ENCODE peak calls at places on chromosomes 13 and 19, in seven cellular contexts. U is KBM-7; S is stimulated activated CD8-positive, alpha-beta memory T cell treated with anti-CD3 and anti-CD28 coated beads, Interleukin-4, amount 100 ng/mL, for 24 hours; Z is CD8-positive, alpha-beta memory T cell; X is AG09309; F is GM20000; D is osteoblast. L is an unnamed sample.

GRCh38 chr19:1862424-1863307 is 713 bp downstream of the KLF16 start:
- DNase-seq in U (peak), S (no peak), Z (peak), X (no peak), F (peak), D (peak), L (peak)

GRCh38 chr13:21006141-21007005 is 55.0 kb downstream of the LATS2 start:
- DNase-seq in U (no peak), S (no peak), Z (no peak), X (no peak), F (no peak), D (no peak), L (no peak)

GRCh38 chr19:41548954-41549688 is 26.8 kb upstream of the CEACAM21 start:
- DNase-seq in U (peak), S (peak), Z (peak), X (no peak), F (peak), D (no peak), L (peak)

GRCh38 chr13:44904982-44905381 is 84.3 kb downstream of the NUFIP1 start:
- DNase-seq in U (no peak), S (no peak), Z (no peak), X (peak), F (no peak), D (peak), L (no peak)

GRCh38 chr13:114112231-114112825 is 20.1 kb downstream of the RASA3 start:
- DNase-seq in U (no peak), S (no peak), Z (no peak), X (no peak), F (no peak), D (peak), L (no peak)

GRCh38 chr13:29954082-29955043 is 103.9 kb upstream of the UBL3 start:
- DNase-seq in U (peak), S (peak), Z (peak), X (no peak), F (no peak), D (no peak), L (no peak)

GRCh38 chr13:85379433-85379832 is 419.8 kb downstream of the SLITRK6 start:
- DNase-seq in U (no peak), S (no peak), Z (no peak), X (no peak), F (no peak), D (no peak), L (no peak)

GRCh38 chr13:49602005-49602404 is 16.6 kb upstream of the RCBTB1 start:
- DNase-seq in U (no peak), S (no peak), Z (no peak), X (no peak), F (no peak), D (no peak), L (no peak)

GRCh38 chr13:98807774-98808173 is 55.3 kb upstream of the SLC15A1 start:
- DNase-seq in U (no peak), S (no peak), Z (no peak), X (no peak), F (no peak), D (no peak), L (no peak)

GRCh38 chr13:99432637-99433542 is 68.4 kb upstream of the TM9SF2 start:
- DNase-seq in U (peak), S (peak), Z (peak), X (no peak), F (peak), D (peak), L (peak)

GRCh38 chr19:2798733-2799132 is 13.4 kb downstream of the THOP1 start:
- DNase-seq in U (no peak), S (no peak), Z (no peak), X (no peak), F (no peak), D (peak), L (no peak)

L was measured in T-helper 22 cell.